ENCODE peak calls at places on chromosome 7, in six cellular contexts. Y is HepG2, S is suprapubic skin, M is GM23338, X is Panc1, O is vagina. C is an unnamed sample.

GRCh38 chr7:40569326-40569725 is 434.5 kb downstream of the SUGCT start:
- DNase-seq in O (no peak), S (no peak), M (peak; percentile 53), X (no peak), Y (no peak), C (no peak)

GRCh38 chr7:92841192-92841591 is 4.8 kb upstream of the CDK6 start:
- DNase-seq in O (no peak), S (no peak), M (no peak), X (no peak), Y (no peak), C (no peak)

GRCh38 chr7:28382146-28382545 is 30.2 kb upstream of the CREB5 start:
- DNase-seq in Y (no peak), X (no peak), M (no peak), O (no peak), S (no peak), C (no peak)

GRCh38 chr7:105530546-105530945 is 1.5 kb upstream of the RINT1 start:
- DNase-seq in O (no peak), Y (no peak), S (no peak), X (no peak), M (no peak), C (peak; percentile 52)

GRCh38 chr7:142603870-142604448 is 145.3 kb upstream of the PRSS1 start:
- DNase-seq in X (peak; percentile 64), M (peak; percentile 81), O (no peak), Y (peak; percentile 52), S (no peak), C (no peak)

GRCh38 chr7:57201021-57201894 is 69.0 kb upstream of the ZNF479 start:
- DNase-seq in X (no peak), O (no peak), M (no peak), Y (no peak), S (no peak), C (no peak)

GRCh38 chr7:25795824-25796235 is 356.2 kb upstream of the NFE2L3 start:
- DNase-seq in S (no peak), O (no peak), M (no peak), Y (no peak), X (no peak), C (no peak)

GRCh38 chr7:79452032-79452494 is 1.4 kb downstream of the MAGI2 start:
- DNase-seq in S (peak; percentile 92), Y (peak; percentile 97), X (peak; percentile 83), M (peak; percentile 85), O (no peak), C (peak; percentile 92)

GRCh38 chr7:76054129-76055120 is 6.5 kb downstream of the MDH2 start:
- DNase-seq in M (no peak), O (no peak), Y (no peak), X (no peak), S (no peak), C (no peak)

GRCh38 chr7:34823650-34824258 is 165.7 kb downstream of the NPSR1 start:
- DNase-seq in X (peak; percentile 36), Y (peak; percentile 22), M (peak; percentile 72), O (no peak), S (no peak), C (no peak)

GRCh38 chr7:47170516-47170915 is 411.4 kb downstream of the TNS3 start:
- DNase-seq in M (peak; percentile 31), X (no peak), S (no peak), Y (no peak), O (no peak), C (no peak)

GRCh38 chr7:142790565-142790964 is 19.8 kb downstream of the PRSS2 start:
- DNase-seq in S (no peak), X (no peak), O (no peak), M (no peak), Y (no peak), C (no peak)

GRCh38 chr7:98902523-98902922 is 24.2 kb downstream of the TRRAP start:
- DNase-seq in M (no peak), Y (no peak), X (no peak), O (no peak), S (no peak), C (no peak)

GRCh38 chr7:78523903-78524302 is 725.3 kb downstream of the PHTF2 start:
- DNase-seq in Y (no peak), X (no peak), S (no peak), M (peak; percentile 46), O (no peak), C (no peak)

GRCh38 chr7:35970458-35970857 is 169.6 kb downstream of the SEPTIN7 start:
- DNase-seq in O (no peak), X (no peak), Y (no peak), M (no peak), S (no peak), C (no peak)

GRCh38 chr7:152959610-152960009 is 200.1 kb downstream of the ACTR3B start:
- DNase-seq in M (peak; percentile 65), S (no peak), Y (no peak), X (no peak), O (no peak), C (no peak)

GRCh38 chr7:139043823-139044812 is 8.3 kb upstream of the ZC3HAV1L start:
- DNase-seq in O (no peak), Y (peak; percentile 16), M (no peak), S (no peak), X (no peak), C (no peak)

GRCh38 chr7:124738639-124739038 is 27.0 kb downstream of the GPR37 start:
- DNase-seq in X (no peak), S (no peak), O (no peak), M (no peak), Y (no peak), C (no peak)

GRCh38 chr7:44750921-44751571 is 2.4 kb downstream of the ZMIZ2 start:
- DNase-seq in S (no peak), X (no peak), Y (no peak), O (no peak), M (no peak), C (no peak)

GRCh38 chr7:17640730-17641377 is 299.4 kb downstream of the SNX13 start:
- DNase-seq in Y (peak; percentile 28), O (no peak), M (peak; percentile 84), X (no peak), S (no peak), C (no peak)

GRCh38 chr7:142867398-142868187 is 12.7 kb downstream of the EPHB6 start:
- DNase-seq in Y (no peak), S (no peak), O (peak; percentile 94), M (no peak), X (no peak), C (no peak)

GRCh38 chr7:42104231-42104630 is 132.8 kb downstream of the GLI3 start:
- DNase-seq in Y (no peak), M (no peak), O (no peak), S (no peak), X (no peak), C (no peak)

GRCh38 chr7:15607541-15608210 is 45.9 kb upstream of the AGMO start:
- DNase-seq in M (no peak), Y (no peak), X (no peak), O (no peak), S (no peak), C (no peak)

GRCh38 chr7:36809064-36809463 is 84.8 kb upstream of the AOAH start:
- DNase-seq in X (no peak), S (no peak), M (no peak), O (no peak), Y (no peak), C (no peak)

GRCh38 chr7:149027055-149027454 is 1.2 kb downstream of the PDIA4 start:
- DNase-seq in M (no peak), S (no peak), O (no peak), X (no peak), Y (no peak), C (no peak)

GRCh38 chr7:149220534-149220933 is 18.9 kb upstream of the ZNF212 start:
- DNase-seq in S (no peak), X (no peak), O (no peak), Y (no peak), M (no peak), C (no peak)

GRCh38 chr7:115340828-115341227 is 418.9 kb downstream of the MDFIC start:
- DNase-seq in Y (no peak), S (no peak), O (no peak), X (peak; percentile 18), M (peak; percentile 20), C (no peak)

GRCh38 chr7:124688991-124689390 is 76.6 kb downstream of the GPR37 start:
- DNase-seq in M (no peak), S (no peak), O (no peak), Y (no peak), X (no peak), C (no peak)

GRCh38 chr7:7237201-7237977 is 55.0 kb downstream of the C1GALT1 start:
- DNase-seq in O (no peak), M (no peak), Y (no peak), S (no peak), X (no peak), C (no peak)

DNA sequence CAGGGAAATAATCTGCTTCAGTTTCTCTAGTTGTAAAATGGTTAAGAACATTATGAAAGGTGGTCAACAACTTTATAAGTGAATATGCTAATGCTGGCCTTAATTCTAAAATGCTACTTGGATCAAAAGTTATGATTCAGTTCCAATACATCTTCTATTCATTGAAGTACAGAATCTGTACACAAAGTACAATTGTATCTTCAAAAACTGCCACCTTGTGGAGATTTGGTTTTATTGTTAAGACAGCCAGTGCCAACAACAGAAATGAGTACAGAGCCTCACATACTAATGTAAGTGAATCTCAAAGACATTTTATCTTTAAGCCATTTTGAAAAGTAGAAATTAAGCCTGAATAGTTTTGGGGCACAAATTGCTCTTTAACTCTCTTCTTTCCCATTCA is 194.0 kb downstream of the CFTR start:
- DNase-seq in O (no peak), M (no peak), X (no peak), S (no peak), Y (peak; percentile 7), C (no peak)
- H3K36me3 ChIP-seq in O (no peaks in the 10 kb centered on the region), M (no peaks in the 10 kb centered on the region), X (no peaks in the 10 kb centered on the region), S (no peaks in the 10 kb centered on the region), Y (no peaks in the 10 kb centered on the region), C (no peaks in the 10 kb centered on the region)

GRCh38 chr7:30796105-30796869 is 25.1 kb downstream of the MINDY4 start:
- DNase-seq in Y (no peak), S (no peak), X (no peak), M (no peak), O (no peak), C (no peak)
- H3K4me1 ChIP-seq in Y (peaks cover 28% of the 10 kb centered on the region), S (peaks cover 19% of the 10 kb centered on the region), X (no peaks in the 10 kb centered on the region), M (no peaks in the 10 kb centered on the region), O (peaks cover 56% of the 10 kb centered on the region), C (peaks cover 24% of the 10 kb centered on the region)

GRCh38 chr7:5598261-5598761 is 174.7 kb upstream of the TNRC18 start:
- DNase-seq in S (no peak), O (no peak), M (peak; percentile 50), X (no peak), Y (no peak), C (no peak)
- TF ChIP-seq POLR2AphosphoS5 in S (no peak), O (no peak), M (no peak), X (no peak), Y (no peak), C (no peak)

GRCh38 chr7:71539615-71540014 is 407.7 kb downstream of the GALNT17 start:
- DNase-seq in S (no peak), M (no peak), O (no peak), Y (no peak), X (no peak), C (no peak)

GRCh38 chr7:71535616-71536015 is 403.7 kb downstream of the GALNT17 start:
- DNase-seq in O (no peak), X (no peak), S (no peak), Y (no peak), M (no peak), C (no peak)

DNA sequence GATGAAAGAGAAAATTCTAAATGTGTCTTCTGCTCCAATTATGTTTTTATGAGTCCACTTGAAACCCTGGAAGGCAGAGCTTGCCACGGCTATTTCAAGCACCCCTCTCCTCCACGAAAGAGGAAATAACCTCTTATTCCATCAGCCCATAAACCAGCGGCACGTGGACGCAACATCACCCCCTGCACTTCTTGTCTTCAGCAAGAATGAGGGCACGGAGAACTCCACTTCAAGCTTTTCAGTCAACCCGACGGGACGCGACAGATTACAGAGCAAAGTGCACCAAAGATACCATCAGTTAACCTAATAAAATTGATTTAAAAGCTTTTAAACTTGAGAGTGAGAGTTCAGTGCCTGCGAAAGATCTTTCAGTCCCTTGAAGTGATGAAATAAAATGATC is 406.3 kb downstream of the GALNT17 start:
- DNase-seq in Y (no peak), X (no peak), M (no peak), O (no peak), S (no peak), C (no peak)
- H3K36me3 ChIP-seq in Y (no peaks in the 10 kb centered on the region), X (no peaks in the 10 kb centered on the region), M (no peaks in the 10 kb centered on the region), O (no peaks in the 10 kb centered on the region), S (no peaks in the 10 kb centered on the region), C (no peaks in the 10 kb centered on the region)

C was measured in upper lobe of left lung.